ENCODE peak calls at places on chromosomes 3 and 15, in four cellular contexts. G is HepG2, E is GM12878, T is K562. K is an unnamed sample.

GRCh38 chr3:72756900-72757299 is 91.3 kb downstream of the SHQ1 start:
- DNase-seq in G (no peak), E (peak), T (no peak), K (no peak)

GRCh38 chr3:120049881-120050539 is 44.2 kb downstream of the GSK3B start:
- DNase-seq in G (no peak), E (no peak), T (no peak), K (no peak)

GRCh38 chr3:185270262-185270955 is 16.6 kb upstream of the EHHADH start:
- DNase-seq in G (peak), E (no peak), T (peak), K (no peak)

GRCh38 chr3:159432721-159433300 is 555.8 kb upstream of the IL12A start:
- DNase-seq in G (no peak), E (no peak), T (no peak), K (no peak)

GRCh38 chr3:10248984-10249748 is 907 bp downstream of the TATDN2 start:
- DNase-seq in G (no peak), E (no peak), T (peak), K (no peak)

GRCh38 chr15:77025471-77025901 is 30.6 kb downstream of the PSTPIP1 start:
- DNase-seq in G (no peak), E (no peak), T (no peak), K (no peak)

GRCh38 chr3:33000698-33001385 is 49.4 kb downstream of the CCR4 start:
- DNase-seq in G (no peak), E (no peak), T (no peak), K (no peak)

GRCh38 chr3:102505542-102505941 is 70.7 kb downstream of the ZPLD1 start:
- DNase-seq in G (no peak), E (no peak), T (no peak), K (no peak)

GRCh38 chr3:71930056-71930991 is 145.4 kb upstream of the PROK2 start:
- DNase-seq in G (peak), E (no peak), T (peak), K (peak)

GRCh38 chr3:48715179-48715800 is 1.7 kb downstream of the IP6K2 start:
- DNase-seq in G (no peak), E (no peak), T (no peak), K (no peak)
- TF ChIP-seq REST in G (no peak), E (no peak), T (no peak), K (no peak)

GRCh38 chr3:78140866-78141658 is 1101.2 kb downstream of the ROBO2 start:
- DNase-seq in G (no peak), E (no peak), T (no peak), K (no peak)
- TF ChIP-seq ZNF274 in G (no peak), E (no peak), T (no peak), K (no peak)

GRCh38 chr15:80431635-80432034 is 27.5 kb downstream of the ARNT2 start:
- DNase-seq in G (no peak), E (no peak), T (no peak), K (no peak)
- H3K4me3 ChIP-seq in G (no peak), E (no peak), T (no peak), K (no peak)

DNA sequence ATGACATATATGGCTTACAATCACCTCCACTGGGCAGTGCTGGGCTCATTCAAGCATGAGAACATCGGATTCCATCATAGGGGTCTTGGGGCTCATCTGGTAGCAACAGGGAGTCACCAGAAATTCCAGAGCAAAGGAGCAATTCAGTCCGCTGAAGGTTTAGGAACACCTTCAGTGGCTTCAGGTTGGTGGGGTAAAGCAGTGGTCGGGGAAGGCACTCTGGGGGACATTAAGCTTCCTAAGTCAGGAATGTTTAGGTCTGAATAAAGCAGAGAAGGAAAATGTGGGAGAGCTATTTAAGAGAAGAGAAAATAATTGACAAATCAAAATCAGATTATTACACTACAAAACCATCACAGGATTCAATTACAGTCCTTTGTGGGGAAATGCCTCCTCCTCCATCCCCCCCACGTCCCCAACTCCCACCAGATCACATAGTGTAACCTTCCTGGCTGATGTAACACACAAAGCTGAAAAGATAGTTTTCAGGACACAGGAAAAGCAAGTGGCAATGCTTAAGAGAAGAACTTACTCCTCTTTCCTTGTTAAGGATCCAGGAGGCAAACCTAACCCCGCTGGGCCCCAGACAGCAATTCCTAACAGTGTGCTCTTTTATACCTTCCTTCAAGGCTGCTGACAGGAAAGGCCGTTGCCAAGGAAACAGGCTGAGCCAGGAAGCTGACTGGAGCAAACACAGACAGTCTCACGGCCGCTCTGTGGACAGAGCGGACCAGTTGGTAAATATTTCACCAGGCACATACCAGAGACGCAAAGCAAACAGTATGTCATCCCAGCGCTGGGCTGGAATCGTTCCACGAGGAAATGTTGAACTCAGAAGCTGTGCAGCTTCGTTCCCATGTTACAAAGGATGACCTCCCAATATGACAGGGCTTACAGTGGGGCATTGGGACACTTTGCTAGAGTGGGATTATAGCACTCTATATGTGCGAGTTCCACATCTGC is 57.5 kb upstream of the LMCD1 start:
- DNase-seq in G (peak), E (no peak), T (no peak), K (peak)
- TF ChIP-seq REST in G (no peak), E (no peak), T (no peak), K (no peak)

DNA sequence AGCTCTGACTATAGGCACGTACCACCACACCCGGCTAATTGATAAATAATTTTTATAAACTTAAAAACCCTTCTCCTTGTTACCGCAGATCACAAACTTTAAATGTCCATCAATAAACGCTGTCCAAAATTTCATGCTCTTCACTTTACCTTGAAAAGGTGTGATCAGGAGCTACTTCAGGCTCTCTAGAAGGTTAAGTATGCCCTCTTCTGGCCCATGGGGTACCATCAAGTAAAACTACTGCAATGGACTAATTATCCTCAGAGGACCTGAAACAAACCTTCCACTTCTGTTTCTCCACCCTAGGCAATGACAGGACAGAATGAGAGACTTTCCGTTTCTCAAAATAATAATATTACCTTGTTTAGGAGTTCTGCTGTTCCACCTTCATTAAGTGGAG is 9.2 kb downstream of the LZTFL1 start:
- DNase-seq in G (no peak), E (no peak), T (no peak), K (peak)
- TF ChIP-seq ZNF274 in G (no peak), E (no peak), T (no peak), K (no peak)

DNA sequence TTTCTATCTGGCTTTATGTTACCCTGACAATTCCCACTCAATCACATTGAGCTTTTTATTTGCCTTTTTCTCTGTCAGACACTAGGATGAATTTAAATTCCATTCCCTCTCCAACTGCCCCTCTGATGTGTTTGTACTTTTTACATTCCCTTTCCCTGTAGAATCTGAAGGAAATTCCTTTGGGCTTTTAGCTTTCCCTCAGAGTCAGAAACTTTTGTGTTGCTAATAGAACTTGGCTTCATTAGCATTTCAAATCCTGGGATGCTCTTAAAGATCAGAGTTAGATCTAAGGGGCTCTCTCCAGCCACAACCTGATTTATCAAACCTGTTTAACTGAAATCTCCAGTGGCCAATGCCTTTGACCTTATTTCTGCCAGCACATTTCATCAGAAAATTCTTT is 7.9 kb upstream of the RARB start:
- DNase-seq in G (no peak), E (no peak), T (no peak), K (no peak)
- H3K4me3 ChIP-seq in G (no peak), E (no peak), T (no peak), K (no peak)

DNA sequence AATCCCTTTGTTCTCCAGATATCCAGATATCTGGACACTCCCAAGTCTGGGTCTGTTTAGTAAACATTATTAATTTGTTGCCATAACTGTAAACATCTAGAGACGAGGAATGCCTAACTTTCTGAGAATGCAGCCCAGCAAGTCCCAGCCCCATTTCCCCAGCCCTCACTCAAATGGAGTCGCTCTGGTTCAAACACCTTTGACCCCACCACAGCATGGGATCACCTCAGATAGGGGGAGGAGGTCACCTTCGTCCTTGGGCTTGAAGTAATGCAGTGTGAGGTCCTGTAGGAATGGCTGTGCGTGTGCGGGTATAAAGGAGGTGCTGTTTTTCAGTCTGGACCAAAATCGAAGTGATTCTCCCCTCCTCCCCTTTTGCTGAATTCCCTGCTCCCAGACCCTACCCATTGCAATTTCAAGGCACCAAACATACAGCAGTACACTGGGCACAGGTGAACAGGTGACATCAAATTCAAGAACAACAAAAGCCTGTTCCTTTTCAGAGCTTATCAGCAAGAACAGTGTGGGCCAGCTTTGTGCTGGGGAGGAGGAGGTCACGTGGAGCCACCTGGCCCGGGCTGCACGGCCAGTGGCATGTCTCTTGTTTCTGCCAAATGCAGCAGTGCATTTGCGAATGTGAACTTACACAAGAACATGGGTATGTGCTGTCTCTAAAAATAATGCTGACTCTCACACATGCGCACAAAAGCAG is 57.5 kb upstream of the TRPM1 start:
- DNase-seq in G (no peak), E (no peak), T (no peak), K (no peak)
- TF ChIP-seq REST in G (no peak), E (no peak), T (no peak), K (no peak)

GRCh38 chr3:46847744-46848143 is 15.5 kb downstream of the MYL3 start:
- DNase-seq in G (no peak), E (no peak), T (no peak), K (no peak)

GRCh38 chr3:46848271-46849097 is 14.8 kb downstream of the MYL3 start:
- DNase-seq in G (no peak), E (no peak), T (peak), K (no peak)

GRCh38 chr3:46845397-46845859 is 17.8 kb downstream of the MYL3 start:
- DNase-seq in G (no peak), E (no peak), T (peak), K (no peak)

GRCh38 chr3:46845860-46846623 is 17.2 kb downstream of the MYL3 start:
- DNase-seq in G (no peak), E (no peak), T (peak), K (no peak)

DNA sequence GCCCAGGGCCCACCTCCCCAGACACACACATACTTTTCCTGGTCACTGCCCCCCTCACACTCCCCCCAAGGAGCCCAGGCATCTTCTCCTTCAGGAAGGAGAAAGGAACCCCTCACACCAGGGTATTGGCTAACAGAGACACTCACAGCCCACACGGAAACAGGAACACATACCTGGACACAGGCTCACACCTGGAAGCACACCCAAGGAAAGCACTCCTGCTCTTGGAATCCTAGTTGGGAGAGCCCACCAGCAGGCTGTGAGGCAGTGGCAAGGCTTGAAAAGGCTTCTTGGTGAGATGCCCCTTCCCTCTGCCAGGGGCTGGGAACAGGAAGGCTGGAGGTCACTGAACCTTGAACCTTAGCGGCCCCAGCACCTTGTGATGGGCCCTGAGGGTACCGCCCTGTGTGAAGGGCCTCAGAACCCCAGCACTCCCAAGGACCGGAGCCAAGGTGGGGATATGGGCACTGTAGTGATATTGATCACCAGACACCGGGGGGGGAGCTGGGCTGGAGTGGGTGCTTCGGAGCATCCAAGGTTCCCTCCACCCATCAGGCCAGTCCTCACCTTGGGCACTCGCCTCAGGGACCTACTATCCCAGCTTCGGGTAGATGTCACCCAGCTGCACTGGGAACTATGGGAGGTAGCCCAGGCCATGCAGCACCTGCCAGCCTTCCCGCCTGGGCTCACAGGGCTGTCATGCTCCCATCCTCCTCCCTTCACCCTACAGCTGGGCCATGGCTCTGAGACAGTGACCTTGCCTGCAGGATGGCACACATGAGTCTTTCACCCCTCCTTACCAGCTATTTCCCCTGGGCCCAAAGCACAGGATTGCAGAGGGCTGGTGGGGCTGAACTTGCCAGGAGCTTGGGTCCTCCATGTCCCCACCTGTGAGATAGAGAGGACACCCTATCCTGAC is 16.4 kb downstream of the MYL3 start:
- DNase-seq in G (no peak), E (no peak), T (no peak), K (no peak)
- TF ChIP-seq ZNF274 in G (no peak), E (no peak), T (no peak), K (no peak)

DNA sequence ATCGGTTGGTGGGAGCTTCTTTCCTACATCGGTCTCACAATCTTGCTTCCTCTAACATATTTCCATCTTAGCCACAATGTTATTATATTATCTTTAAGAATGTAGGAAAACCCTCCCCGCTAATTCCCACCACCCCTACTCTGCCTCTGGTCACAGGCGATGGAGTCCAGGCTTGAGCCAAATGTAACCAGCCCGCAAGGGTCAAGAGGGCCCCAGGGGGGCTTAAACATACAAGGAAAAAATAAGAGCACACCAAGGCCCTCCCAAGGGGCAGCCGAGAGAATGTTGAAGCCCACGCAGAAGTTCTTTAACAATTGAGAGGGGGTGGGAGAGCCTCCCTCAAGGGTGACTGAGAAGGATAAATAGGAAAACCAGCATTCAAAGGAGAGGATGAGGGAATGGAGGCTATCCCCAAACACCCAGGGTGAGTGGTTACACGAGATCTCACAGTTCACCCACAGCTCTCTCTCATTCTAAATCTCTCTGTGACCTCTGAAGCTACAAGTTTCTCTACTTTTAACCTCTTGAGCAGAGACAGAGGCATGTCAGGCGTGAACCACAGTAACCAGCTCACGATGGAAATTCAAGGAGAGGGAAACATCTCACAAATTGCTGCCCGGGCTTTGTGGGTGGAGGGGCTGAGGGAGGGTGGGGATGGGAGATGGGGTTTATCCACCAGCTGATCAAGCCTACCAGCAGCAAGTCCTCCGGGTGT is 31.4 kb upstream of the UACA start:
- DNase-seq in G (no peak), E (no peak), T (no peak), K (no peak)
- H3K4me3 ChIP-seq in G (no peak), E (no peak), T (no peak), K (peak)

K was measured in HCT116.